ENCODE peak calls at places on chromosome 21, in seven cellular contexts. One of them, this sample, is unnamed.

GRCh38 chr21:45509566-45510465 is 32.4 kb downstream of the SLC19A1 start:
- DNase-seq in ovary: peak; percentile 39
- DNase-seq in CD4-positive, alpha-beta T cell: no peak
- DNase-seq in NB4: peak; percentile 37
- DNase-seq in PC-3: no peak
- DNase-seq in fibroblast of lung: no peak
- DNase-seq in left ventricle myocardium inferior: peak; percentile 9
- DNase-seq in this sample: no peak

GRCh38 chr21:43188712-43189151 is 19.9 kb downstream of the CRYAA start:
- DNase-seq in ovary: no peak
- DNase-seq in CD4-positive, alpha-beta T cell: no peak
- DNase-seq in NB4: no peak
- DNase-seq in PC-3: no peak
- DNase-seq in fibroblast of lung: no peak
- DNase-seq in left ventricle myocardium inferior: no peak
- DNase-seq in this sample: no peak

GRCh38 chr21:33325222-33326067 is 675 bp downstream of the IFNAR1 start:
- DNase-seq in ovary: peak; percentile 76
- DNase-seq in CD4-positive, alpha-beta T cell: peak; percentile 67
- DNase-seq in NB4: peak; percentile 76
- DNase-seq in PC-3: peak; percentile 73
- DNase-seq in fibroblast of lung: peak; percentile 67
- DNase-seq in left ventricle myocardium inferior: peak; percentile 76
- DNase-seq in this sample: peak; percentile 28

GRCh38 chr21:26769613-26770188 is 75.5 kb downstream of the ADAMTS1 start:
- DNase-seq in ovary: no peak
- DNase-seq in CD4-positive, alpha-beta T cell: no peak
- DNase-seq in NB4: peak; percentile 16
- DNase-seq in PC-3: peak; percentile 63
- DNase-seq in fibroblast of lung: peak; percentile 84
- DNase-seq in left ventricle myocardium inferior: no peak
- DNase-seq in this sample: no peak

GRCh38 chr21:39932335-39932734 is 65.1 kb downstream of the PCP4 start:
- DNase-seq in ovary: no peak
- DNase-seq in CD4-positive, alpha-beta T cell: no peak
- DNase-seq in NB4: no peak
- DNase-seq in PC-3: no peak
- DNase-seq in fibroblast of lung: no peak
- DNase-seq in left ventricle myocardium inferior: no peak
- DNase-seq in this sample: no peak

GRCh38 chr21:33644383-33645074 is 2.2 kb downstream of the ITSN1 start:
- DNase-seq in ovary: no peak
- DNase-seq in CD4-positive, alpha-beta T cell: no peak
- DNase-seq in NB4: peak; percentile 61
- DNase-seq in PC-3: peak; percentile 54
- DNase-seq in fibroblast of lung: peak; percentile 78
- DNase-seq in left ventricle myocardium inferior: no peak
- DNase-seq in this sample: peak; percentile 81

GRCh38 chr21:25171438-25171837 is 435.8 kb downstream of the MRPL39 start:
- DNase-seq in ovary: no peak
- DNase-seq in CD4-positive, alpha-beta T cell: no peak
- DNase-seq in NB4: peak; percentile 89
- DNase-seq in PC-3: peak; percentile 55
- DNase-seq in fibroblast of lung: peak; percentile 62
- DNase-seq in left ventricle myocardium inferior: no peak
- DNase-seq in this sample: no peak

GRCh38 chr21:42731264-42732032 is 78.0 kb downstream of the PDE9A start:
- DNase-seq in ovary: no peak
- DNase-seq in CD4-positive, alpha-beta T cell: no peak
- DNase-seq in NB4: no peak
- DNase-seq in PC-3: peak; percentile 99
- DNase-seq in fibroblast of lung: no peak
- DNase-seq in left ventricle myocardium inferior: no peak
- DNase-seq in this sample: no peak

GRCh38 chr21:46155514-46156377 is at the start of gene FTCD:
- DNase-seq in ovary: peak; percentile 19
- DNase-seq in CD4-positive, alpha-beta T cell: no peak
- DNase-seq in NB4: no peak
- DNase-seq in PC-3: no peak
- DNase-seq in fibroblast of lung: no peak
- DNase-seq in left ventricle myocardium inferior: no peak
- DNase-seq in this sample: no peak

GRCh38 chr21:44442266-44443125 is 12.8 kb upstream of the LRRC3 start:
- DNase-seq in ovary: peak; percentile 4
- DNase-seq in CD4-positive, alpha-beta T cell: no peak
- DNase-seq in NB4: no peak
- DNase-seq in PC-3: no peak
- DNase-seq in fibroblast of lung: no peak
- DNase-seq in left ventricle myocardium inferior: no peak
- DNase-seq in this sample: no peak

GRCh38 chr21:44443291-44443890 is 11.9 kb upstream of the LRRC3 start:
- DNase-seq in ovary: peak; percentile 11
- DNase-seq in CD4-positive, alpha-beta T cell: no peak
- DNase-seq in NB4: no peak
- DNase-seq in PC-3: no peak
- DNase-seq in fibroblast of lung: no peak
- DNase-seq in left ventricle myocardium inferior: peak; percentile 4
- DNase-seq in this sample: no peak

GRCh38 chr21:44443891-44444285 is 11.4 kb upstream of the LRRC3 start:
- DNase-seq in ovary: no peak
- DNase-seq in CD4-positive, alpha-beta T cell: no peak
- DNase-seq in NB4: peak; percentile 22
- DNase-seq in PC-3: no peak
- DNase-seq in fibroblast of lung: no peak
- DNase-seq in left ventricle myocardium inferior: peak; percentile 4
- DNase-seq in this sample: no peak

GRCh38 chr21:44445413-44445812 is 9.9 kb upstream of the LRRC3 start:
- DNase-seq in ovary: no peak
- DNase-seq in CD4-positive, alpha-beta T cell: no peak
- DNase-seq in NB4: no peak
- DNase-seq in PC-3: no peak
- DNase-seq in fibroblast of lung: no peak
- DNase-seq in left ventricle myocardium inferior: peak; percentile 1
- DNase-seq in this sample: no peak

GRCh38 chr21:44444286-44444931 is 10.9 kb upstream of the LRRC3 start:
- DNase-seq in ovary: peak; percentile 2
- DNase-seq in CD4-positive, alpha-beta T cell: no peak
- DNase-seq in NB4: peak; percentile 34
- DNase-seq in PC-3: no peak
- DNase-seq in fibroblast of lung: no peak
- DNase-seq in left ventricle myocardium inferior: peak; percentile 9
- DNase-seq in this sample: no peak
- TF ChIP-seq CTCF in ovary: no peak
- TF ChIP-seq CTCF in CD4-positive, alpha-beta T cell: no peak
- TF ChIP-seq CTCF in NB4: no peak
- TF ChIP-seq CTCF in PC-3: peak; percentile 46
- TF ChIP-seq CTCF in fibroblast of lung: no peak
- TF ChIP-seq CTCF in left ventricle myocardium inferior: no peak
- TF ChIP-seq CTCF in this sample: no peak

GRCh38 chr21:37060296-37060695 is 12.6 kb downstream of the PIGP start:
- DNase-seq in ovary: no peak
- DNase-seq in CD4-positive, alpha-beta T cell: no peak
- DNase-seq in NB4: peak; percentile 68
- DNase-seq in PC-3: peak; percentile 97
- DNase-seq in fibroblast of lung: peak; percentile 97
- DNase-seq in left ventricle myocardium inferior: no peak
- DNase-seq in this sample: peak; percentile 88
- TF ChIP-seq CTCF in ovary: no peak
- TF ChIP-seq CTCF in CD4-positive, alpha-beta T cell: no peak
- TF ChIP-seq CTCF in NB4: no peak
- TF ChIP-seq CTCF in PC-3: peak; percentile 34
- TF ChIP-seq CTCF in fibroblast of lung: peak; percentile 4
- TF ChIP-seq CTCF in left ventricle myocardium inferior: no peak
- TF ChIP-seq CTCF in this sample: peak; percentile 22

GRCh38 chr21:14273736-14274538 is 58.0 kb downstream of the RBM11 start:
- DNase-seq in ovary: no peak
- DNase-seq in CD4-positive, alpha-beta T cell: no peak
- DNase-seq in NB4: no peak
- DNase-seq in PC-3: no peak
- DNase-seq in fibroblast of lung: no peak
- DNase-seq in left ventricle myocardium inferior: peak; percentile 65
- DNase-seq in this sample: no peak
- TF ChIP-seq CTCF in ovary: no peak
- TF ChIP-seq CTCF in CD4-positive, alpha-beta T cell: no peak
- TF ChIP-seq CTCF in NB4: no peak
- TF ChIP-seq CTCF in PC-3: no peak
- TF ChIP-seq CTCF in fibroblast of lung: no peak
- TF ChIP-seq CTCF in left ventricle myocardium inferior: no peak
- TF ChIP-seq CTCF in this sample: no peak

DNA sequence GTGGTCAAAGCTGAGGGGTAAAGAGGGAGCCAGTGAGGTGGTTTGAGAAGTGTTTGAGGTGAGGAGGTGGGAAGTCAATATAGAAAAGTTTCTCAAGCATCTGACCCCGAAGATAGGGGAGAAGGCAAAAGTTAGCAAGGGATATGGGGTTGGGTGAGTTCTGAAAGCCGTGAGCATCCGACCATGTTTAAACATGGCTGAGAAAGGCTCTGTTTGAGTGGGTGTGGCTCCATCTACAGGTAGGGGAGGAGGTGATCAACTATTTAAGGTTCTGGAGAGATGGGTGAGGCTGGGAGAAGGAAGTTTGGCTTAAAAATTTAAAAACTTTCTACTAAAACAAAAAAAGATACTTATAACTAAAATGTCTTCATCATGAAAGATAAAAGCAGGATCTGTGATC is 273.8 kb downstream of the KCNJ6 start:
- DNase-seq in ovary: no peak
- DNase-seq in CD4-positive, alpha-beta T cell: no peak
- DNase-seq in NB4: peak; percentile 51
- DNase-seq in PC-3: peak; percentile 68
- DNase-seq in fibroblast of lung: no peak
- DNase-seq in left ventricle myocardium inferior: no peak
- DNase-seq in this sample: no peak
- TF ChIP-seq CTCF in ovary: no peak
- TF ChIP-seq CTCF in CD4-positive, alpha-beta T cell: peak; percentile 27
- TF ChIP-seq CTCF in NB4: peak; percentile 33
- TF ChIP-seq CTCF in PC-3: peak; percentile 66
- TF ChIP-seq CTCF in fibroblast of lung: no peak
- TF ChIP-seq CTCF in left ventricle myocardium inferior: peak; percentile 36
- TF ChIP-seq CTCF in this sample: no peak